ENCODE peak calls at places on chromosomes 6 and 20, in four cellular contexts. J, M, D and P are unnamed samples.

GRCh38 chr6:34182751-34183531 is 37.1 kb upstream of the GRM4 start:
- DNase-seq in J (peak; percentile 9), M (peak; percentile 10), D (no peak), P (no peak)

GRCh38 chr6:47126647-47127339 is 84.7 kb upstream of the ADGRF1 start:
- DNase-seq in J (no peak), M (peak; percentile 25), D (no peak), P (peak; percentile 16)

GRCh38 chr20:63218701-63219446 is 2.9 kb upstream of the YTHDF1 start:
- DNase-seq in J (no peak), M (no peak), D (no peak), P (no peak)

GRCh38 chr6:118710616-118711015 is 59.2 kb upstream of the CEP85L start:
- DNase-seq in J (no peak), M (no peak), D (no peak), P (no peak)

GRCh38 chr20:38167851-38168760 is 3.0 kb upstream of the TGM2 start:
- DNase-seq in J (peak; percentile 89), M (peak; percentile 92), D (no peak), P (peak; percentile 46)

GRCh38 chr6:155740781-155741399 is 285.3 kb upstream of the NOX3 start:
- DNase-seq in J (no peak), M (no peak), D (no peak), P (no peak)

GRCh38 chr20:47785321-47785899 is at the start of gene SULF2:
- DNase-seq in J (peak; percentile 47), M (no peak), D (no peak), P (peak; percentile 31)

GRCh38 chr6:114439414-114439813 is 96.6 kb upstream of the HS3ST5 start:
- DNase-seq in J (no peak), M (no peak), D (no peak), P (no peak)

GRCh38 chr6:158793432-158793831 is 25.7 kb downstream of the EZR start:
- DNase-seq in J (peak; percentile 50), M (peak; percentile 66), D (no peak), P (no peak)

GRCh38 chr20:43961541-43962471 is 47.2 kb downstream of the TOX2 start:
- DNase-seq in J (no peak), M (no peak), D (peak; percentile 37), P (no peak)

GRCh38 chr6:27761391-27761790 is 150.8 kb downstream of the OR2B2 start:
- DNase-seq in J (no peak), M (peak; percentile 42), D (no peak), P (no peak)

GRCh38 chr6:147538821-147539220 is 30.3 kb downstream of the SAMD5 start:
- DNase-seq in J (no peak), M (no peak), D (no peak), P (no peak)

GRCh38 chr6:135182993-135183531 is 2.0 kb downstream of the MYB start:
- DNase-seq in J (peak; percentile 11), M (no peak), D (peak; percentile 70), P (peak; percentile 53)

GRCh38 chr6:8888468-8888867 is 453.1 kb upstream of the SLC35B3 start:
- DNase-seq in J (no peak), M (no peak), D (no peak), P (no peak)

GRCh38 chr6:104126621-104127020 is 733.1 kb downstream of the HACE1 start:
- DNase-seq in J (no peak), M (no peak), D (no peak), P (no peak)